ENCODE peak calls at places on chromosomes 11 and 22, in eight cellular contexts. One of them, this sample, is unnamed.
A peak's percentile ranks its signal among the peaks of the same experiment; 100 is the strongest.

GRCh38 chr11:86673872-86674750 is 1.7 kb upstream of the ME3 start:
- DNase-seq in HEK293T: no peak
- DNase-seq in iPS-NIHi11: no peak
- DNase-seq in NCI-H748 treated with DMSO at 0.1 percent for 48 hours: no peak
- DNase-seq in esophagus squamous epithelium: no peak
- DNase-seq in bronchial epithelial cell: no peak
- DNase-seq in lung microvascular endothelial cell: peak; percentile 29
- DNase-seq in type B pancreatic cell: no peak
- DNase-seq in this sample: no peak

GRCh38 chr22:24265734-24266133 is 4.9 kb upstream of the SPECC1L start:
- DNase-seq in HEK293T: no peak
- DNase-seq in iPS-NIHi11: no peak
- DNase-seq in NCI-H748 treated with DMSO at 0.1 percent for 48 hours: no peak
- DNase-seq in type B pancreatic cell: no peak
- DNase-seq in lung microvascular endothelial cell: no peak
- DNase-seq in esophagus squamous epithelium: no peak
- DNase-seq in bronchial epithelial cell: no peak
- DNase-seq in this sample: no peak

GRCh38 chr11:27228232-27228631 is 134.8 kb downstream of the CCDC34 start:
- DNase-seq in lung microvascular endothelial cell: no peak
- DNase-seq in bronchial epithelial cell: peak; percentile 96
- DNase-seq in NCI-H748 treated with DMSO at 0.1 percent for 48 hours: no peak
- DNase-seq in type B pancreatic cell: no peak
- DNase-seq in esophagus squamous epithelium: no peak
- DNase-seq in HEK293T: no peak
- DNase-seq in iPS-NIHi11: no peak
- DNase-seq in this sample: no peak

GRCh38 chr22:49850021-49850911 is 3.4 kb upstream of the ZBED4 start:
- DNase-seq in type B pancreatic cell: no peak
- DNase-seq in esophagus squamous epithelium: no peak
- DNase-seq in bronchial epithelial cell: no peak
- DNase-seq in lung microvascular endothelial cell: no peak
- DNase-seq in NCI-H748 treated with DMSO at 0.1 percent for 48 hours: no peak
- DNase-seq in iPS-NIHi11: no peak
- DNase-seq in HEK293T: no peak
- DNase-seq in this sample: no peak

GRCh38 chr11:12200359-12201015 is 90.1 kb downstream of the MICAL2 start:
- DNase-seq in type B pancreatic cell: no peak
- DNase-seq in esophagus squamous epithelium: no peak
- DNase-seq in NCI-H748 treated with DMSO at 0.1 percent for 48 hours: no peak
- DNase-seq in HEK293T: no peak
- DNase-seq in lung microvascular endothelial cell: peak; percentile 68
- DNase-seq in bronchial epithelial cell: peak; percentile 71
- DNase-seq in iPS-NIHi11: no peak
- DNase-seq in this sample: no peak

GRCh38 chr22:20641198-20641892 is 132.6 kb upstream of the SERPIND1 start:
- DNase-seq in esophagus squamous epithelium: no peak
- DNase-seq in bronchial epithelial cell: no peak
- DNase-seq in lung microvascular endothelial cell: no peak
- DNase-seq in HEK293T: no peak
- DNase-seq in NCI-H748 treated with DMSO at 0.1 percent for 48 hours: no peak
- DNase-seq in iPS-NIHi11: no peak
- DNase-seq in type B pancreatic cell: no peak
- DNase-seq in this sample: no peak

GRCh38 chr11:44310198-44310455 is 188 bp upstream of the ALX4 start:
- DNase-seq in type B pancreatic cell: no peak
- DNase-seq in esophagus squamous epithelium: no peak
- DNase-seq in iPS-NIHi11: no peak
- DNase-seq in bronchial epithelial cell: no peak
- DNase-seq in NCI-H748 treated with DMSO at 0.1 percent for 48 hours: no peak
- DNase-seq in HEK293T: no peak
- DNase-seq in lung microvascular endothelial cell: no peak
- DNase-seq in this sample: no peak

GRCh38 chr11:13009476-13009920 is 382 bp downstream of the RASSF10 start:
- DNase-seq in NCI-H748 treated with DMSO at 0.1 percent for 48 hours: no peak
- DNase-seq in lung microvascular endothelial cell: no peak
- DNase-seq in esophagus squamous epithelium: no peak
- DNase-seq in type B pancreatic cell: peak; percentile 68
- DNase-seq in HEK293T: no peak
- DNase-seq in iPS-NIHi11: no peak
- DNase-seq in bronchial epithelial cell: no peak
- DNase-seq in this sample: no peak

GRCh38 chr22:50544078-50544745 is 1.5 kb upstream of the KLHDC7B start:
- DNase-seq in HEK293T: peak; percentile 91
- DNase-seq in NCI-H748 treated with DMSO at 0.1 percent for 48 hours: no peak
- DNase-seq in iPS-NIHi11: peak; percentile 98
- DNase-seq in type B pancreatic cell: no peak
- DNase-seq in bronchial epithelial cell: peak; percentile 51
- DNase-seq in lung microvascular endothelial cell: peak; percentile 79
- DNase-seq in esophagus squamous epithelium: no peak
- DNase-seq in this sample: peak; percentile 90

GRCh38 chr11:117589024-117589423 is 208.0 kb downstream of the DSCAML1 start:
- DNase-seq in iPS-NIHi11: no peak
- DNase-seq in bronchial epithelial cell: no peak
- DNase-seq in lung microvascular endothelial cell: no peak
- DNase-seq in type B pancreatic cell: no peak
- DNase-seq in HEK293T: no peak
- DNase-seq in NCI-H748 treated with DMSO at 0.1 percent for 48 hours: no peak
- DNase-seq in esophagus squamous epithelium: no peak
- DNase-seq in this sample: no peak

GRCh38 chr22:31244044-31244942 is 32.2 kb downstream of the LIMK2 start:
- DNase-seq in iPS-NIHi11: peak; percentile 71
- DNase-seq in lung microvascular endothelial cell: peak; percentile 34
- DNase-seq in type B pancreatic cell: no peak
- DNase-seq in esophagus squamous epithelium: no peak
- DNase-seq in bronchial epithelial cell: peak; percentile 75
- DNase-seq in HEK293T: no peak
- DNase-seq in NCI-H748 treated with DMSO at 0.1 percent for 48 hours: no peak
- DNase-seq in this sample: no peak

GRCh38 chr11:35559949-35560348 is 34.5 kb upstream of the PAMR1 start:
- DNase-seq in esophagus squamous epithelium: no peak
- DNase-seq in bronchial epithelial cell: peak; percentile 38
- DNase-seq in type B pancreatic cell: no peak
- DNase-seq in iPS-NIHi11: no peak
- DNase-seq in lung microvascular endothelial cell: no peak
- DNase-seq in HEK293T: no peak
- DNase-seq in NCI-H748 treated with DMSO at 0.1 percent for 48 hours: no peak
- DNase-seq in this sample: no peak

GRCh38 chr11:2806351-2807058 is 79.1 kb downstream of the CDKN1C start:
- DNase-seq in iPS-NIHi11: no peak
- DNase-seq in lung microvascular endothelial cell: no peak
- DNase-seq in HEK293T: no peak
- DNase-seq in bronchial epithelial cell: no peak
- DNase-seq in NCI-H748 treated with DMSO at 0.1 percent for 48 hours: no peak
- DNase-seq in type B pancreatic cell: peak; percentile 68
- DNase-seq in esophagus squamous epithelium: no peak
- DNase-seq in this sample: peak; percentile 77

GRCh38 chr22:17083811-17084540 is 824 bp upstream of the IL17RA start:
- DNase-seq in bronchial epithelial cell: no peak
- DNase-seq in iPS-NIHi11: no peak
- DNase-seq in type B pancreatic cell: no peak
- DNase-seq in NCI-H748 treated with DMSO at 0.1 percent for 48 hours: no peak
- DNase-seq in esophagus squamous epithelium: no peak
- DNase-seq in HEK293T: no peak
- DNase-seq in lung microvascular endothelial cell: no peak
- DNase-seq in this sample: no peak

GRCh38 chr11:112697371-112697770 is 263.8 kb upstream of the NCAM1 start:
- DNase-seq in type B pancreatic cell: no peak
- DNase-seq in esophagus squamous epithelium: no peak
- DNase-seq in bronchial epithelial cell: no peak
- DNase-seq in iPS-NIHi11: no peak
- DNase-seq in HEK293T: no peak
- DNase-seq in NCI-H748 treated with DMSO at 0.1 percent for 48 hours: no peak
- DNase-seq in lung microvascular endothelial cell: no peak
- DNase-seq in this sample: no peak

GRCh38 chr11:57787920-57788716 is 26.5 kb downstream of the CTNND1 start:
- DNase-seq in bronchial epithelial cell: peak; percentile 98
- DNase-seq in esophagus squamous epithelium: no peak
- DNase-seq in lung microvascular endothelial cell: no peak
- DNase-seq in iPS-NIHi11: peak; percentile 72
- DNase-seq in HEK293T: no peak
- DNase-seq in NCI-H748 treated with DMSO at 0.1 percent for 48 hours: no peak
- DNase-seq in type B pancreatic cell: no peak
- DNase-seq in this sample: no peak

GRCh38 chr11:110434952-110435779 is 5.4 kb downstream of the FDX1 start:
- DNase-seq in bronchial epithelial cell: peak; percentile 63
- DNase-seq in NCI-H748 treated with DMSO at 0.1 percent for 48 hours: peak; percentile 11
- DNase-seq in esophagus squamous epithelium: no peak
- DNase-seq in lung microvascular endothelial cell: peak; percentile 30
- DNase-seq in iPS-NIHi11: peak; percentile 29
- DNase-seq in HEK293T: no peak
- DNase-seq in type B pancreatic cell: no peak
- DNase-seq in this sample: no peak

GRCh38 chr11:113896156-113896879 is 8.3 kb upstream of the HTR3B start:
- DNase-seq in iPS-NIHi11: peak; percentile 54
- DNase-seq in esophagus squamous epithelium: no peak
- DNase-seq in HEK293T: peak; percentile 60
- DNase-seq in type B pancreatic cell: no peak
- DNase-seq in NCI-H748 treated with DMSO at 0.1 percent for 48 hours: peak; percentile 35
- DNase-seq in lung microvascular endothelial cell: peak; percentile 58
- DNase-seq in bronchial epithelial cell: no peak
- DNase-seq in this sample: no peak

GRCh38 chr11:69516526-69516925 is 35.1 kb downstream of the LINC01488 start:
- DNase-seq in lung microvascular endothelial cell: no peak
- DNase-seq in esophagus squamous epithelium: no peak
- DNase-seq in type B pancreatic cell: no peak
- DNase-seq in bronchial epithelial cell: no peak
- DNase-seq in iPS-NIHi11: no peak
- DNase-seq in HEK293T: no peak
- DNase-seq in NCI-H748 treated with DMSO at 0.1 percent for 48 hours: no peak
- DNase-seq in this sample: no peak

GRCh38 chr22:31095637-31096249 is 11.6 kb downstream of the SELENOM start:
- DNase-seq in NCI-H748 treated with DMSO at 0.1 percent for 48 hours: no peak
- DNase-seq in lung microvascular endothelial cell: no peak
- DNase-seq in bronchial epithelial cell: no peak
- DNase-seq in type B pancreatic cell: no peak
- DNase-seq in iPS-NIHi11: no peak
- DNase-seq in HEK293T: no peak
- DNase-seq in esophagus squamous epithelium: no peak
- DNase-seq in this sample: no peak

GRCh38 chr22:38938221-38938620 is 19.2 kb upstream of the APOBEC3A start:
- DNase-seq in bronchial epithelial cell: no peak
- DNase-seq in iPS-NIHi11: no peak
- DNase-seq in HEK293T: no peak
- DNase-seq in NCI-H748 treated with DMSO at 0.1 percent for 48 hours: no peak
- DNase-seq in esophagus squamous epithelium: no peak
- DNase-seq in lung microvascular endothelial cell: no peak
- DNase-seq in type B pancreatic cell: no peak
- DNase-seq in this sample: no peak

GRCh38 chr11:34774604-34775003 is 141.6 kb downstream of the APIP start:
- DNase-seq in HEK293T: no peak
- DNase-seq in NCI-H748 treated with DMSO at 0.1 percent for 48 hours: no peak
- DNase-seq in type B pancreatic cell: no peak
- DNase-seq in lung microvascular endothelial cell: no peak
- DNase-seq in iPS-NIHi11: no peak
- DNase-seq in bronchial epithelial cell: no peak
- DNase-seq in esophagus squamous epithelium: no peak
- DNase-seq in this sample: no peak

GRCh38 chr11:94801866-94802460 is 33.8 kb downstream of the AMOTL1 start:
- DNase-seq in HEK293T: no peak
- DNase-seq in type B pancreatic cell: no peak
- DNase-seq in iPS-NIHi11: no peak
- DNase-seq in bronchial epithelial cell: no peak
- DNase-seq in NCI-H748 treated with DMSO at 0.1 percent for 48 hours: no peak
- DNase-seq in lung microvascular endothelial cell: no peak
- DNase-seq in esophagus squamous epithelium: no peak
- DNase-seq in this sample: no peak

GRCh38 chr22:37175414-37176144 is 12.5 kb downstream of the C1QTNF6 start:
- DNase-seq in bronchial epithelial cell: no peak
- DNase-seq in esophagus squamous epithelium: no peak
- DNase-seq in HEK293T: no peak
- DNase-seq in NCI-H748 treated with DMSO at 0.1 percent for 48 hours: no peak
- DNase-seq in lung microvascular endothelial cell: peak; percentile 31
- DNase-seq in type B pancreatic cell: no peak
- DNase-seq in iPS-NIHi11: peak; percentile 15
- DNase-seq in this sample: no peak